ENCODE peak calls at places on chromosomes 12 and 14, in eight cellular contexts. F is lower leg skin, K is uterus, O is A549, E is heart left ventricle, H is NB4, V is ovary, R is HCT116. G is an unnamed sample.

GRCh38 chr14:59308706-59309105 is 120.2 kb downstream of the DAAM1 start:
- DNase-seq in O (no peak), R (no peak), V (no peak), K (no peak), E (no peak), H (no peak), F (no peak), G (no peak)

GRCh38 chr12:46214668-46215429 is 54.0 kb downstream of the SLC38A1 start:
- DNase-seq in F (no peak), O (no peak), H (peak; percentile 19), K (no peak), E (no peak), V (no peak), R (no peak), G (no peak)

GRCh38 chr14:39247256-39247655 is 13.5 kb downstream of the MIA2 start:
- DNase-seq in V (no peak), K (no peak), O (no peak), R (no peak), H (no peak), E (no peak), F (no peak), G (peak; percentile 15)

GRCh38 chr14:36773136-36773540 is 111.5 kb downstream of the PAX9 start:
- DNase-seq in O (peak; percentile 66), R (peak; percentile 33), H (peak; percentile 26), K (no peak), E (no peak), F (no peak), V (no peak), G (no peak)

GRCh38 chr12:13173537-13173936 is 23.0 kb upstream of the EMP1 start:
- DNase-seq in H (peak; percentile 63), F (peak; percentile 85), O (no peak), E (peak; percentile 69), R (peak; percentile 72), V (no peak), K (peak; percentile 69), G (peak; percentile 52)

GRCh38 chr12:115205755-115206308 is 521.9 kb upstream of the TBX3 start:
- DNase-seq in K (no peak), V (no peak), F (no peak), E (no peak), O (no peak), H (no peak), R (no peak), G (no peak)

GRCh38 chr14:101875041-101875725 is 89.2 kb upstream of the DYNC1H1 start:
- DNase-seq in K (no peak), E (no peak), V (no peak), H (no peak), O (no peak), R (no peak), F (no peak), G (no peak)

GRCh38 chr14:87967496-87967895 is 25.5 kb downstream of the GALC start:
- DNase-seq in H (no peak), K (no peak), R (no peak), O (no peak), F (no peak), E (no peak), V (no peak), G (no peak)

GRCh38 chr12:119115296-119115905 is 63.3 kb upstream of the HSPB8 start:
- DNase-seq in V (no peak), O (peak; percentile 50), R (peak; percentile 41), H (peak; percentile 62), K (peak; percentile 15), F (peak; percentile 26), E (no peak), G (peak; percentile 50)

GRCh38 chr12:14860490-14860889 is 17.2 kb upstream of the ART4 start:
- DNase-seq in K (no peak), V (no peak), R (no peak), O (no peak), F (no peak), E (no peak), H (no peak), G (no peak)

GRCh38 chr12:105206686-105207374 is 29.1 kb downstream of the APPL2 start:
- DNase-seq in K (no peak), R (no peak), F (no peak), H (no peak), O (no peak), V (no peak), E (no peak), G (no peak)

GRCh38 chr12:10226086-10226485 is 13.4 kb downstream of the GABARAPL1 start:
- DNase-seq in K (no peak), V (no peak), F (no peak), O (no peak), R (no peak), E (no peak), H (no peak), G (no peak)

GRCh38 chr14:105891631-105892452 is 365.5 kb downstream of the TMEM121 start:
- DNase-seq in E (peak; percentile 37), F (no peak), R (no peak), H (no peak), O (no peak), K (peak; percentile 4), V (peak; percentile 13), G (no peak)

GRCh38 chr14:99721792-99722516 is 37.9 kb downstream of the CYP46A1 start:
- DNase-seq in H (no peak), O (no peak), R (no peak), E (peak; percentile 30), V (peak; percentile 4), K (peak; percentile 8), F (no peak), G (no peak)

GRCh38 chr12:65339161-65339560 is 60.7 kb downstream of the MSRB3 start:
- DNase-seq in R (no peak), O (peak; percentile 7), K (no peak), H (no peak), V (no peak), E (no peak), F (no peak), G (no peak)

GRCh38 chr12:2944401-2945047 is 14.7 kb upstream of the TEAD4 start:
- DNase-seq in E (no peak), R (peak; percentile 34), H (peak; percentile 45), F (no peak), O (peak; percentile 66), V (peak; percentile 79), K (peak; percentile 57), G (no peak)

GRCh38 chr12:16573652-16574077 is 32.3 kb downstream of the LMO3 start:
- DNase-seq in F (no peak), O (no peak), V (peak; percentile 37), R (no peak), H (peak; percentile 88), K (peak; percentile 70), E (no peak), G (no peak)

GRCh38 chr14:89221109-89221508 is 195.9 kb downstream of the FOXN3 start:
- DNase-seq in F (no peak), V (no peak), K (no peak), H (no peak), E (no peak), R (no peak), O (peak; percentile 5), G (no peak)

GRCh38 chr12:123971770-123972447 is 722 bp downstream of the CCDC92 start:
- DNase-seq in K (peak; percentile 42), V (no peak), E (peak; percentile 73), F (peak; percentile 24), O (peak; percentile 50), R (no peak), H (peak; percentile 67), G (peak; percentile 38)

GRCh38 chr14:40058916-40059897 is 627.0 kb upstream of the FBXO33 start:
- DNase-seq in R (no peak), H (peak; percentile 2), K (no peak), O (no peak), F (no peak), V (no peak), E (no peak), G (no peak)

GRCh38 chr12:93081810-93082165 is 152.7 kb upstream of the EEA1 start:
- DNase-seq in E (no peak), H (no peak), R (no peak), F (no peak), K (no peak), V (no peak), O (no peak), G (no peak)

GRCh38 chr12:121400332-121401139 is 618 bp downstream of the RNF34 start:
- DNase-seq in R (peak; percentile 22), F (peak; percentile 15), K (no peak), E (peak; percentile 72), V (no peak), O (peak; percentile 56), H (peak; percentile 69), G (peak; percentile 19)

GRCh38 chr14:57068511-57068910 is 200.2 kb downstream of the EXOC5 start:
- DNase-seq in E (no peak), V (no peak), O (no peak), K (no peak), H (no peak), F (no peak), R (no peak), G (no peak)

GRCh38 chr14:72780771-72781170 is 113.1 kb downstream of the DPF3 start:
- DNase-seq in R (no peak), E (no peak), O (no peak), H (no peak), V (no peak), K (no peak), F (no peak), G (no peak)

GRCh38 chr14:20456971-20457370 is 1.9 kb downstream of the APEX1 start:
- DNase-seq in F (no peak), K (no peak), V (no peak), E (no peak), H (peak; percentile 83), O (no peak), R (no peak), G (no peak)
- TF ChIP-seq POLR2A in F (no peak), K (no peak), V (no peak), E (no peak), H (no peak), O (no peak), R (no peak), G (no peak)

GRCh38 chr14:64860039-64860438 is 19.7 kb downstream of the SPTB start:
- DNase-seq in R (no peak), H (no peak), K (no peak), E (no peak), F (no peak), O (no peak), V (no peak), G (no peak)
- TF ChIP-seq POLR2A in R (no peak), H (no peak), K (no peak), E (no peak), F (no peak), O (no peak), V (no peak), G (no peak)

GRCh38 chr12:89517648-89518047 is 6.9 kb downstream of the GALNT4 start:
- DNase-seq in V (no peak), E (no peak), R (no peak), K (no peak), O (no peak), H (no peak), F (no peak), G (no peak)
- TF ChIP-seq POLR2A in V (no peak), E (no peak), R (no peak), K (no peak), O (no peak), H (no peak), F (no peak), G (no peak)

DNA sequence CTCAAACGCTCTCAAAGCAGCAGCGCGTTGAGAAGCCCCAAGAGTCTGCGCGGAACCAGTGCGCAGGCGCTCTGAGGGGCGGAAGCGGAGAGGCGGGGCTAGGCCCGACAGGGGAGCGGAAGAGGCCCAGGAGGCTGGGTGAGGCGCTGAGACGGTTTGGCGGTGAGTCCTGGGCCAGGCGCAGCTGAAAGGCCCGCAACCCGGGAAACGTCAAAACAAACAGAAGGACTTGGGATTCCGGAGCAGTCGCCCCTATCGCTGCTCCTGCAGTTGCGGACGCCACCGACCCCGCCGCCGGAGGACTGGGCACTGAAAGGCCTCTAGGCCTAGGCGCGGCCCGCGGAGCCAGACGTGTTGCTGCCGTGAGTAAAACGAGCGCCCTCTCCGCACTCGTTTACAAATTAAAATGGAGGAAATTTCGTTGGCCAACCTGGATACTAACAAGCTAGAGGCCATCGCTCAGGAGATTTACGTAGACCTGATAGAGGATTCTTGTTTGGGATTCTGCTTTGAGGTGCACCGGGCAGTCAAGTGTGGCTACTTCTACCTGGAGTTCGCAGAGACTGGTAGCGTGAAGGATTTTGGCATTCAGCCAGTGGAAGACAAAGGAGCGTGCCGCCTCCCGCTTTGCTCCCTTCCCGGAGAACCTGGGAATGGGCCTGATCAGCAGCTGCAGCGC is at the start of gene ATXN7L3B:
- DNase-seq in O (peak; percentile 97), R (peak; percentile 87), F (peak; percentile 89), H (peak; percentile 95), E (peak; percentile 97), K (peak; percentile 95), V (peak; percentile 96), G (peak; percentile 83)
- TF ChIP-seq POLR2A in O (peak; percentile 71), R (peak; percentile 54), F (peak; percentile 61), H (peak; percentile 75), E (peak; percentile 87), K (peak; percentile 55), V (peak; percentile 78), G (peak; percentile 52)

G was measured in H54.